ENCODE peak calls at places on chromosomes 5 and 9, in five cellular contexts. O, L, E, Q and Z are unnamed samples.

GRCh38 chr5:151182501-151182900 is 24.9 kb upstream of the ANXA6 start:
- DNase-seq in L (no peak), E (no peak), O (no peak), Q (no peak), Z (no peak)

GRCh38 chr5:72557147-72557501 is 49.9 kb upstream of the ZNF366 start:
- DNase-seq in L (no peak), Q (no peak), E (no peak), O (no peak), Z (no peak)

GRCh38 chr9:84670106-84670800 is 724 bp downstream of the NTRK2 start:
- DNase-seq in O (peak; percentile 23), L (no peak), Q (no peak), E (peak; percentile 42), Z (no peak)

GRCh38 chr5:141478321-141478945 is 2.7 kb downstream of the PCDHGC3 start:
- DNase-seq in E (no peak), Q (peak; percentile 91), L (peak; percentile 52), O (no peak), Z (no peak)

GRCh38 chr5:179558912-179559279 is 8.5 kb downstream of the RUFY1 start:
- DNase-seq in E (no peak), Q (peak; percentile 70), L (peak; percentile 10), O (no peak), Z (no peak)

GRCh38 chr9:34253460-34253837 is 74.6 kb downstream of the UBAP1 start:
- DNase-seq in O (peak; percentile 35), E (peak; percentile 89), L (peak; percentile 70), Q (no peak), Z (no peak)

GRCh38 chr9:73183917-73184861 is 32.5 kb downstream of the ANXA1 start:
- DNase-seq in Q (no peak), O (no peak), E (no peak), L (peak; percentile 65), Z (no peak)

GRCh38 chr5:113896789-113897188 is 383.3 kb downstream of the YTHDC2 start:
- DNase-seq in E (no peak), L (no peak), Q (no peak), O (no peak), Z (no peak)

GRCh38 chr5:78562719-78563330 is 85.7 kb downstream of the LHFPL2 start:
- DNase-seq in E (no peak), Q (no peak), O (no peak), L (no peak), Z (no peak)

GRCh38 chr9:108967916-108968315 is 33.7 kb downstream of the ABITRAM start:
- DNase-seq in E (no peak), L (no peak), O (no peak), Q (no peak), Z (no peak)

GRCh38 chr5:10988637-10989036 is 227.6 kb upstream of the DAP start:
- DNase-seq in E (no peak), L (no peak), Q (no peak), O (no peak), Z (no peak)

GRCh38 chr5:17187401-17187800 is 30.0 kb upstream of the BASP1 start:
- DNase-seq in L (peak; percentile 82), E (no peak), O (no peak), Q (no peak), Z (no peak)

GRCh38 chr9:108813951-108814601 is 41.7 kb downstream of the ACTL7B start:
- DNase-seq in L (no peak), O (no peak), E (no peak), Q (no peak), Z (peak; percentile 20)

GRCh38 chr5:56561455-56561854 is 253.9 kb upstream of the MAP3K1 start:
- DNase-seq in Q (no peak), L (no peak), E (no peak), O (no peak), Z (no peak)

GRCh38 chr9:91477106-91477505 is 53.5 kb upstream of the NFIL3 start:
- DNase-seq in O (no peak), E (no peak), Q (no peak), L (no peak), Z (no peak)

GRCh38 chr9:128159073-128159783 is 837 bp upstream of the BBLN start:
- DNase-seq in L (no peak), O (peak; percentile 50), Q (no peak), E (no peak), Z (no peak)

GRCh38 chr9:134136117-134136996 is 475 bp downstream of the WDR5 start:
- DNase-seq in O (peak; percentile 39), Q (peak; percentile 76), E (peak; percentile 55), L (peak; percentile 13), Z (no peak)

GRCh38 chr5:59161206-59162105 is 578.6 kb downstream of the RAB3C start:
- DNase-seq in L (no peak), Q (no peak), E (no peak), O (no peak), Z (no peak)

GRCh38 chr5:62268239-62268638 is 37.8 kb upstream of the KIF2A start:
- DNase-seq in O (no peak), L (no peak), Q (no peak), E (no peak), Z (no peak)

GRCh38 chr5:74903165-74903787 is 37.1 kb upstream of the FAM169A start:
- DNase-seq in Q (peak; percentile 77), E (no peak), L (no peak), O (no peak), Z (no peak)

GRCh38 chr5:40680741-40681350 is 1.1 kb downstream of the PTGER4 start:
- DNase-seq in L (no peak), O (no peak), Q (peak; percentile 67), E (peak; percentile 41), Z (no peak)

GRCh38 chr5:17305964-17306725 is 88.7 kb downstream of the BASP1 start:
- DNase-seq in O (no peak), L (peak; percentile 84), Q (peak; percentile 72), E (peak; percentile 31), Z (peak; percentile 57)

GRCh38 chr9:19154135-19154612 is 26.9 kb upstream of the PLIN2 start:
- DNase-seq in E (peak; percentile 51), O (peak; percentile 78), L (peak; percentile 96), Q (no peak), Z (no peak)

GRCh38 chr5:8633706-8634105 is 764.8 kb downstream of the MTRR start:
- DNase-seq in E (no peak), O (no peak), Q (no peak), L (peak; percentile 37), Z (no peak)

GRCh38 chr5:24644757-24645156 is at the start of gene CDH10:
- DNase-seq in L (no peak), O (no peak), Q (no peak), E (peak; percentile 19), Z (no peak)

GRCh38 chr5:151707566-151707965 is 20.9 kb upstream of the SPARC start:
- DNase-seq in Q (no peak), O (no peak), E (no peak), L (no peak), Z (no peak)

GRCh38 chr9:90919883-90920282 is 118.3 kb downstream of the SYK start:
- DNase-seq in L (no peak), O (no peak), Q (no peak), E (peak; percentile 68), Z (no peak)

GRCh38 chr5:59543826-59544442 is 349.6 kb downstream of the PDE4D start:
- DNase-seq in O (no peak), Q (no peak), E (no peak), L (no peak), Z (no peak)

GRCh38 chr5:141913560-141913959 is 10.1 kb upstream of the DELE1 start:
- DNase-seq in E (no peak), O (no peak), Q (no peak), L (no peak), Z (no peak)

GRCh38 chr5:65862384-65862783 is 64.0 kb upstream of the ERBIN start:
- DNase-seq in L (peak; percentile 8), E (no peak), O (no peak), Q (no peak), Z (no peak)

GRCh38 chr5:100901851-100902341 is 1.2 kb downstream of the ST8SIA4 start:
- DNase-seq in L (no peak), E (peak; percentile 49), O (no peak), Q (no peak), Z (no peak)

GRCh38 chr5:97480313-97480712 is 297.3 kb upstream of the RIOK2 start:
- DNase-seq in Q (no peak), L (no peak), O (no peak), E (no peak), Z (no peak)

GRCh38 chr5:142141463-142141862 is 32.9 kb downstream of the NDFIP1 start:
- DNase-seq in O (no peak), Q (no peak), L (no peak), E (no peak), Z (no peak)

GRCh38 chr5:140340605-140341004 is 5.8 kb downstream of the HBEGF start:
- DNase-seq in L (no peak), E (no peak), O (no peak), Q (no peak), Z (no peak)
- H3K27ac ChIP-seq in L (no peak overlapping the region), E (peak overlapping the region; percentile 64), O (no peak overlapping the region), Q (no peak overlapping the region), Z (no peak overlapping the region)

GRCh38 chr5:33888582-33888981 is 3.2 kb downstream of the ADAMTS12 start:
- DNase-seq in E (no peak), O (no peak), Q (no peak), L (peak; percentile 72), Z (no peak)
- H3K4me3 ChIP-seq in E (no peak overlapping the region), O (no peak overlapping the region), Q (peak overlapping the region; percentile 52), L (no peak overlapping the region), Z (no peak overlapping the region)

GRCh38 chr9:96875460-96876142 is 21.3 kb upstream of the ZNF782 start:
- DNase-seq in O (no peak), L (peak; percentile 68), E (peak; percentile 66), Q (peak; percentile 79), Z (peak; percentile 54)

GRCh38 chr9:96877269-96877668 is 23.0 kb upstream of the ZNF782 start:
- DNase-seq in O (no peak), E (no peak), Q (no peak), L (no peak), Z (no peak)

GRCh38 chr9:96874201-96874785 is 20.0 kb upstream of the ZNF782 start:
- DNase-seq in L (no peak), Q (no peak), E (no peak), O (no peak), Z (no peak)

GRCh38 chr9:96871176-96871575 is 16.9 kb upstream of the ZNF782 start:
- DNase-seq in O (no peak), L (no peak), E (no peak), Q (no peak), Z (no peak)

GRCh38 chr9:96874947-96875459 is 20.7 kb upstream of the ZNF782 start:
- DNase-seq in O (no peak), E (no peak), L (peak; percentile 59), Q (no peak), Z (no peak)
- H3K27ac ChIP-seq in O (no peak overlapping the region), E (peak overlapping the region; percentile 48), L (no peak overlapping the region), Q (peak overlapping the region; percentile 65), Z (peak overlapping the region; percentile 68)

DNA sequence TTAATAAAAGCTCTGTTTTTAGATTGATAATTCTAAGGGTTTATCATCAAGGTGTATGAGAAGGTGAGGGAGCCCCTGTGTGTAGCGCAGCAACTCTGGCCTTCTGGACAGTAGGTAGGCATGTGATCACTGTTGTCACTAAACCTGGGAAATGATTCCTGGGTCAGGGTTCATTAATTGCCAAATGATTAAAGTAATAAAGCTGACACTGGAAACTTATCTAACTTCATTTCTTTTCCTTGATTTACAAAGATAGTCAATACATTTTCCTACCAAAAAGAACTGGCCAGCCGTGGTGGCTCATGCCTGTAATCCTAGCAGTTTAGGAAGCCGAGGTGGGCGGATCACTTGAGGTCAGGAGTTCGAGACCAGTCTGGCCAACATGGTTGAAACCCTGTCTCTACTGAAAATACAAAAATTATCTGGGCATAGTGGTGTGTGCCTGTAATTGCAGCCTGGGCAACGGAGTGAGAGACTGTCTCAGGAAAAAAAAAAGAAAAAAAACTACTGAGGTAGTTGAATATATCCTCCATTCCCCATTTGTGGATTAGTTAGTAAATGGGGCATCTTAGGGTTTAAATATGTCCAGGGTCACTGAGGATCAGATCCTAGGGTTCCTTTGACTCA is 2.4 kb downstream of the EHMT1 start:
- DNase-seq in Q (no peak), E (no peak), L (no peak), O (no peak), Z (no peak)
- H3K4me3 ChIP-seq in Q (no peak overlapping the region), E (no peak overlapping the region), L (no peak overlapping the region), O (no peak overlapping the region), Z (no peak overlapping the region)